ENCODE peak calls at places on chromosome X, in seven cellular contexts. A is nucleus accumbens, U is anterior cingulate cortex, J is erythroblast, R is T-helper 2 cell, Z is heart right ventricle, Y is H9. H is an unnamed sample.

GRCh38 chrX:124023838-124024238 is 62.3 kb downstream of the STAG2 start:
- DNase-seq in R (no peak), U (no peak), Y (no peak), J (peak; percentile 3), Z (no peak), A (no peak), H (no peak)

GRCh38 chrX:47576021-47576898 is 6.0 kb upstream of the TIMP1 start:
- DNase-seq in Z (no peak), Y (no peak), J (no peak), R (no peak), A (no peak), U (no peak), H (no peak)

GRCh38 chrX:48999030-48999429 is 3.0 kb downstream of the GRIPAP1 start:
- DNase-seq in R (no peak), Y (no peak), U (no peak), J (no peak), Z (no peak), A (no peak), H (no peak)

GRCh38 chrX:2427737-2428136 is 73.0 kb downstream of the DHRSX start:
- DNase-seq in Z (no peak), Y (no peak), U (no peak), J (no peak), R (no peak), A (no peak), H (no peak)

GRCh38 chrX:48493890-48494364 is 14.9 kb upstream of the PORCN start:
- DNase-seq in U (no peak), Z (no peak), Y (peak; percentile 64), A (no peak), R (no peak), J (peak; percentile 34), H (peak; percentile 32)

GRCh38 chrX:101450951-101451350 is 34.3 kb upstream of the ARMCX4 start:
- DNase-seq in J (peak; percentile 71), Y (no peak), U (no peak), Z (peak; percentile 32), A (no peak), R (no peak), H (peak; percentile 0)

GRCh38 chrX:19886888-19887531 is 390 bp downstream of the SH3KBP1 start:
- DNase-seq in A (no peak), Z (peak; percentile 16), Y (no peak), J (peak; percentile 52), U (no peak), R (no peak), H (no peak)

GRCh38 chrX:12949205-12949926 is 25.5 kb upstream of the TMSB4X start:
- DNase-seq in R (no peak), Z (no peak), Y (no peak), J (no peak), U (no peak), A (no peak), H (no peak)

GRCh38 chrX:45696762-45697161 is 496.1 kb upstream of the DIPK2B start:
- DNase-seq in Z (no peak), R (no peak), U (no peak), A (no peak), J (no peak), Y (no peak), H (no peak)

H was measured in substantia nigra.